ENCODE peak calls at places on chromosomes 4 and X, in four cellular contexts. V is brain microvascular endothelial cell; T is aorta; J is CD8-positive, alpha-beta memory T cell. Q is an unnamed sample.

GRCh38 chr4:1113311-1114009 is at the start of gene RNF212:
- DNase-seq in J (peak; percentile 51), T (no peak), V (no peak), Q (no peak)

GRCh38 chrX:27565992-27566391 is 24.2 kb upstream of the DCAF8L2 start:
- DNase-seq in T (no peak), V (peak; percentile 75), J (no peak), Q (no peak)

GRCh38 chrX:108696690-108697089 is 39.7 kb downstream of the IRS4 start:
- DNase-seq in J (no peak), T (no peak), V (no peak), Q (no peak)

GRCh38 chr4:185209031-185209851 is at the start of gene SNX25:
- DNase-seq in T (peak; percentile 95), V (peak; percentile 71), J (peak; percentile 88), Q (peak; percentile 94)

GRCh38 chr4:726235-726787 is 20.7 kb downstream of the PCGF3 start:
- DNase-seq in J (no peak), V (no peak), T (no peak), Q (no peak)

GRCh38 chr4:84338367-84338766 is 160.7 kb downstream of the NKX6-1 start:
- DNase-seq in T (no peak), J (no peak), V (no peak), Q (no peak)

GRCh38 chrX:15349046-15349445 is 13.7 kb upstream of the PIGA start:
- DNase-seq in V (peak; percentile 50), T (no peak), J (peak; percentile 2), Q (no peak)

GRCh38 chrX:123920065-123920785 is 41.3 kb upstream of the STAG2 start:
- DNase-seq in T (no peak), J (no peak), V (peak; percentile 38), Q (no peak)

GRCh38 chr4:140049924-140050681 is 103.9 kb downstream of the MAML3 start:
- DNase-seq in V (no peak), T (no peak), J (no peak), Q (no peak)

GRCh38 chr4:10584042-10584441 is 100.5 kb downstream of the CLNK start:
- DNase-seq in T (no peak), J (no peak), V (peak; percentile 89), Q (peak; percentile 22)

GRCh38 chrX:134999469-134999868 is 8.7 kb downstream of the SMIM10 start:
- DNase-seq in V (no peak), J (peak; percentile 5), T (no peak), Q (no peak)

GRCh38 chr4:123673971-123674370 is 277.4 kb downstream of the SPRY1 start:
- DNase-seq in J (no peak), T (no peak), V (no peak), Q (no peak)

GRCh38 chrX:22192419-22193086 is 80.2 kb upstream of the CBLL2 start:
- DNase-seq in J (peak; percentile 29), V (peak; percentile 51), T (peak; percentile 79), Q (peak; percentile 76)

GRCh38 chrX:71191253-71191652 is 31.8 kb upstream of the GJB1 start:
- DNase-seq in T (no peak), V (no peak), J (no peak), Q (no peak)

GRCh38 chr4:75769044-75769443 is 44.7 kb downstream of the USO1 start:
- DNase-seq in J (no peak), T (no peak), V (no peak), Q (no peak)

GRCh38 chr4:165810726-165811125 is 62.3 kb upstream of the TLL1 start:
- DNase-seq in J (no peak), V (no peak), T (no peak), Q (no peak)

GRCh38 chr4:965766-966134 is 7.6 kb downstream of the DGKQ start:
- DNase-seq in J (no peak), V (no peak), T (no peak), Q (no peak)

GRCh38 chr4:141140271-141141205 is 7.3 kb upstream of the RNF150 start:
- DNase-seq in J (no peak), T (no peak), V (no peak), Q (no peak)

GRCh38 chr4:25621027-25621930 is 34.4 kb upstream of the SLC34A2 start:
- DNase-seq in J (no peak), V (no peak), T (peak; percentile 13), Q (no peak)

GRCh38 chrX:29530520-29530919 is 684.8 kb upstream of the MAGEB2 start:
- DNase-seq in V (peak; percentile 6), T (no peak), J (no peak), Q (no peak)

GRCh38 chrX:96685205-96686099 is 810 bp downstream of the DIAPH2 start:
- DNase-seq in T (peak; percentile 77), J (peak; percentile 25), V (peak; percentile 35), Q (peak; percentile 55)

GRCh38 chrX:96684339-96685204 is at the start of gene DIAPH2:
- DNase-seq in V (peak; percentile 78), J (peak; percentile 70), T (peak; percentile 92), Q (peak; percentile 89)

GRCh38 chrX:96688789-96689188 is 4.1 kb downstream of the DIAPH2 start:
- DNase-seq in V (no peak), T (no peak), J (no peak), Q (no peak)

GRCh38 chrX:96682516-96682915 is 2.1 kb upstream of the DIAPH2 start:
- DNase-seq in V (no peak), T (no peak), J (peak; percentile 35), Q (no peak)

GRCh38 chrX:96683997-96684338 is 674 bp upstream of the DIAPH2 start:
- DNase-seq in T (no peak), J (peak; percentile 4), V (no peak), Q (no peak)
- H3K4me3 ChIP-seq in T (peak overlapping the region; percentile 61), J (peak overlapping the region; percentile 70), V (peak overlapping the region; percentile 72), Q (peak overlapping the region; percentile 63)

DNA sequence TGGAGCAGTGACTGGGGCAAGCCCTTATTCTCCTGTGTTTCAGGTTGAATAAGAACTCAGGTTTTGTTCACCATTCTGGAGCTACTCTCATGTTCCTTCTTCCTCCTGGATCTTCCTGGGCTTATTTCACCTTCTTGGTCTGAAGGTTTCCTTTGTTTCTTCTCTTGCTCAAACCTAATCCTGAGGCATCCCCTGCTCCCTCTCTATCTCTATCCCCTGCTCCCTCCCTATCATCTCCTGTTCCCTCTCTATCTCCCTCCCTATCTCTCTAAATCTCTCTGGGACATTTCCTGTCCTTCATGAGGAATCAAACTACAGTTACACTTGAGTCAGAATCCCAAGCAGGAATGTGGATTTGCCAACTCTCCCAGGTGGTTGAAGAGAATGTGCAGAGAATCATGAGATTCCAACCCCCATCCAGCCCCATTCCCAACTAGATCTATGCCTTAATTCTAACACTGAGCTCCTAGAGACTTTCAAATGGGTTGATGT is 134.9 kb upstream of the ZIC3 start:
- DNase-seq in J (no peak), V (no peak), T (no peak), Q (no peak)
- H3K4me3 ChIP-seq in J (no peak overlapping the region), V (no peak overlapping the region), T (no peak overlapping the region), Q (no peak overlapping the region)

GRCh38 chr4:177229331-177229730 is 80.3 kb upstream of the NEIL3 start:
- DNase-seq in V (no peak), T (no peak), J (no peak), Q (no peak)
- H3K4me3 ChIP-seq in V (peak overlapping the region; percentile 27), T (peak overlapping the region; percentile 36), J (no peak overlapping the region), Q (peak overlapping the region; percentile 9)

DNA sequence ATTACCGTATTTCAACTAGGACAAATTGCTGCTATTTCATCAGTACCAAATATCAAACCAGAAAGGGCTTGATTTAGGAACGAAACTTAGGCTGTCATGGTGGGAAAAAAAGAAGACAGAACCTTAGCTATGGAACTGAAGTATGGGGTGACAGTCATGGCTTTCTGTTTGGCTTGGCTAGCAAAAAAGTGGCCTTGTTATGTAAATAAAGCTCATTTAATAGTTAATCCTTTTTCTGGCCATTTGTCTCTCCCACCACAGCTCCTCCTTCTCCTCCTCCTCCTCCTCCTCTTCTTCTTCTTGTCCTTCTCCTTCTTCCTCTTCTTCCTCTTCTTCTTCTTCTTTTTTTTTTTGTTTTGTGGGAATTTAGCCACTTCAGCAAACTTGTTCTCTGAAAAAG is 434.7 kb upstream of the NDST4 start:
- DNase-seq in T (no peak), J (no peak), V (no peak), Q (no peak)
- H3K4me3 ChIP-seq in T (no peak overlapping the region), J (no peak overlapping the region), V (no peak overlapping the region), Q (no peak overlapping the region)

DNA sequence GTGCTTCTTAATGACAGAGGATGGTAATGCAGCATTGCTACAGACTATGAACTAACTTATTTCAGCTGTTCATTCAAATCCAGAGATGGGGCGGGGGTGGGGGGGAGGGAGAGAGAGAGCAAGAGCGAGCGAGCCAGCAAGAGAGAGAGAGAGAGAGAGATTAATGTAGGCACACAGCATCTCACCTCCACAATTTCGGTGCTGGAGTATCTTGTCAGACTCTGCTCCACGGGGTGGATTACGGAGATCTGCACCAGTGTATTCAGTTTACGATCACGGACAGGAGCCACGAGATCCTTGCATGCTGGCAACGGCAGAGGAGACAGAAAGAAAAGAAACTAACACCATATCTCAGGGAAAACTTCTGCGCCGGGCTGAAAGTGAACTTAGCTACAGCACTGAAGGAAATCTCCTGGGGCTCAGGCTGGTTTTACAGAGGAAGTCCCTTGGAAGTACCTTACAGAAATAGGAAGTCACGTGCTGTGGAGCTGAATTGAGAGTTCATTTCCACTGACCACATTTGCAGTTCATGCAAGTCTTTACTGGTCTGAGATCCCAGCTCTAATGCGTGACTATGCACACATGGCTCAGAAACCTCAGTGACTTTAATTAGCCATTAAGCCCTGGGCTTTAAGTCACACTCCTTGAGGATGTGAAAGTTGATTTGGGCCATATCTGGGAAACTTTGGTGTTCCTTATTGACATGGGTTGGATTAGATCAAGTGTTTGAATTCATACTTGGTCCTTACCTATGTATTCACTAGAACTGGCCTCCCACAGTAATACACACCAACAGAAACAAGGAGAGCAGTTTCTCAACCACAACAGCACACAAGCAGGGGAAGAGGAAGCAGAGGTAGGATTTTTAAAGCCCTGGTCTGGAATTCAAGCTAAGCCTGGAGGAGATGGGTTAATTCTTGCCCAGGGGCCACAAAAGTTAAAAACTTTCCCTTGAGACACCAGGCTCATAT is 440.8 kb downstream of the INPP4B start:
- DNase-seq in V (peak; percentile 63), J (peak; percentile 55), T (peak; percentile 55), Q (peak; percentile 42)
- H3K4me3 ChIP-seq in V (peak overlapping the region; percentile 55), J (peak overlapping the region; percentile 71), T (peak overlapping the region; percentile 59), Q (peak overlapping the region; percentile 26)

DNA sequence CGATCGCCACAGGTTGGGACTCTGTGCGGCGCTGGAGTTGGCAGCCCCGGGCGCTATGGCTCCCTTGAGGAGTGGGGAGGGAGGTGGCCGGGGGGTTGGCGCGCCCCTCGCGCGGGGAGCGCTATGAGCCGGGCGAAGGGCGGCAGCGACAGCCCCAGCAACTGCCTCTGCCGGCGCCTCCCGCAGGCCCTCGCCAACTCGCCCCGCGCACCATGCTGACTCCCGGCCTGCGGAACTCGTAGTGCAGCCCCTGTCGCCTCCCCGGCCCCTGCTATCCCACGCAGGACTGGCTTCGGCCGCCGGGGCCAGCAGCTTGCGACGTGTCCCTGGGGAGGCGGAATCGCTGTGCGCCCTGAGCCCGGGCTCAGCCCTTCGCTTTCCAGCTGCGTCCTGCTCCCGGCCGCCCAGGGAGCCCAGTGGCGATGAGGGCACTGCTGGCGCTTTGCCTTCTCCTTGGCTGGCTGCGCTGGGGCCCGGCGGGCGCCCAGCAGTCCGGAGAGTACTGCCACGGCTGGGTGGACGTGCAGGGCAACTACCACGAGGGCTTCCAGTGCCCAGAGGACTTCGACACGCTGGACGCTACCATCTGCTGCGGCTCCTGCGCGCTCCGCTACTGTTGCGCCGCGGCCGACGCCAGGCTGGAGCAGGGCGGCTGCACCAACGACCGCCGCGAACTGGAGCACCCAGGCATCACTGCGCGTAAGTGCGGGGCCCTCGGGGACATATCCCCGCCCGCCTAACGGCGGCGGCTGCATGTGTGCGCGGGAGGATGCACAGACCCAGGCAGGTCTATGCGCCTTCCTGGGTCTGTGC is 553 bp downstream of the SHISA3 start:
- DNase-seq in T (no peak), J (peak; percentile 5), V (no peak), Q (no peak)
- H3K4me3 ChIP-seq in T (peak overlapping the region; percentile 27), J (peak overlapping the region; percentile 49), V (peak overlapping the region; percentile 47), Q (peak overlapping the region; percentile 31)

Q was measured in right lobe of liver.